ENCODE peak calls at places on chromosomes 1 and 21, in five cellular contexts. E is caudate nucleus; B is ACHN; K is activated T-helper 1 cell treated with anti-CD3 and anti-CD28 coated beads, Interleukin-2, amount 50 U/mL, for 16 hours; I is right cardiac atrium. M is an unnamed sample.
A peak's percentile ranks its signal among the peaks of the same experiment; 100 is the strongest.

GRCh38 chr1:107680579-107680985 is 284.4 kb downstream of the VAV3 start:
- DNase-seq in E (no peak), B (no peak), K (no peak), I (no peak), M (no peak)

GRCh38 chr1:213982814-213983588 is 4.8 kb upstream of the PROX1 start:
- DNase-seq in E (no peak), B (no peak), K (no peak), I (peak; percentile 63), M (peak; percentile 58)

GRCh38 chr21:40194181-40194580 is 326.9 kb downstream of the PCP4 start:
- DNase-seq in E (no peak), B (no peak), K (no peak), I (no peak), M (no peak)

GRCh38 chr1:154759196-154759595 is 110.9 kb downstream of the KCNN3 start:
- DNase-seq in E (no peak), B (no peak), K (no peak), I (no peak), M (no peak)

GRCh38 chr1:162349635-162350330 is 26.9 kb downstream of the SPATA46 start:
- DNase-seq in E (no peak), B (peak; percentile 66), K (no peak), I (no peak), M (no peak)

GRCh38 chr21:42297372-42297771 is 17.8 kb downstream of the TFF3 start:
- DNase-seq in E (no peak), B (no peak), K (no peak), I (no peak), M (no peak)

GRCh38 chr1:173202430-173203145 is 4.5 kb downstream of the TNFSF4 start:
- DNase-seq in E (no peak), B (peak; percentile 73), K (no peak), I (no peak), M (no peak)

GRCh38 chr1:23202263-23202749 is 15.0 kb downstream of the HTR1D start:
- DNase-seq in E (no peak), B (no peak), K (no peak), I (no peak), M (no peak)

GRCh38 chr21:34351786-34352241 is 12.0 kb upstream of the KCNE2 start:
- DNase-seq in E (no peak), B (no peak), K (no peak), I (peak; percentile 71), M (peak; percentile 68)

GRCh38 chr1:151058682-151059341 is 610 bp downstream of the CDC42SE1 start:
- DNase-seq in E (no peak), B (no peak), K (no peak), I (peak; percentile 63), M (no peak)

GRCh38 chr1:17630048-17630830 is 90.7 kb downstream of the ARHGEF10L start:
- DNase-seq in E (no peak), B (no peak), K (no peak), I (peak; percentile 90), M (no peak)